ENCODE peak calls at places on chromosomes 3 and 15, in five cellular contexts. R is prostate gland, C is endothelial cell of umbilical vein, T is type B pancreatic cell, A is cardiac muscle cell. O is an unnamed sample.

GRCh38 chr3:47533481-47533880 is 20.0 kb upstream of the ELP6 start:
- DNase-seq in A (no peak), R (no peak), T (no peak), C (no peak), O (no peak)

GRCh38 chr3:154071154-154071553 is 50.0 kb upstream of the ARHGEF26 start:
- DNase-seq in T (no peak), A (no peak), R (no peak), C (no peak), O (no peak)

GRCh38 chr3:23159929-23160328 is 43.2 kb upstream of the UBE2E2 start:
- DNase-seq in C (peak; percentile 57), T (no peak), R (no peak), A (peak; percentile 51), O (no peak)

GRCh38 chr3:129530331-129530761 is 1.9 kb downstream of the RHO start:
- DNase-seq in R (no peak), C (peak; percentile 44), T (no peak), A (peak; percentile 95), O (no peak)

GRCh38 chr15:32898414-32898813 is 180.6 kb downstream of the GREM1 start:
- DNase-seq in T (no peak), A (no peak), C (no peak), R (no peak), O (no peak)

GRCh38 chr3:129404610-129405009 is 23.8 kb downstream of the EFCAB12 start:
- DNase-seq in R (no peak), A (no peak), C (no peak), T (no peak), O (no peak)

GRCh38 chr3:156366559-156366958 is 188.4 kb downstream of the SSR3 start:
- DNase-seq in T (no peak), A (no peak), C (no peak), R (no peak), O (no peak)

GRCh38 chr3:132231633-132232032 is 85.6 kb upstream of the ACP3 start:
- DNase-seq in A (peak; percentile 64), R (no peak), T (no peak), C (peak; percentile 9), O (no peak)

GRCh38 chr3:117045143-117045542 is 335.6 kb downstream of the TUSC7 start:
- DNase-seq in C (no peak), R (no peak), T (no peak), A (no peak), O (peak; percentile 26)

GRCh38 chr3:15102256-15102655 is 3.3 kb upstream of the RBSN start:
- DNase-seq in A (no peak), T (no peak), R (peak; percentile 59), C (no peak), O (no peak)

GRCh38 chr15:48283361-48284157 is 47.7 kb upstream of the DUT start:
- DNase-seq in A (peak; percentile 16), T (no peak), C (no peak), R (no peak), O (no peak)

GRCh38 chr15:39501366-39501765 is 79.5 kb upstream of the THBS1 start:
- DNase-seq in T (no peak), C (no peak), R (no peak), A (peak; percentile 35), O (no peak)
- TF ChIP-seq CTCF in T (no peak), C (no peak), R (no peak), A (no peak), O (no peak)

GRCh38 chr3:173730391-173730790 is 332.8 kb downstream of the NLGN1 start:
- DNase-seq in T (no peak), C (no peak), A (peak; percentile 69), R (no peak), O (no peak)

GRCh38 chr3:173732237-173732636 is 334.7 kb downstream of the NLGN1 start:
- DNase-seq in T (no peak), R (no peak), A (no peak), C (peak; percentile 33), O (no peak)

GRCh38 chr3:173737167-173737808 is 339.7 kb downstream of the NLGN1 start:
- DNase-seq in R (no peak), C (no peak), A (no peak), T (no peak), O (no peak)

DNA sequence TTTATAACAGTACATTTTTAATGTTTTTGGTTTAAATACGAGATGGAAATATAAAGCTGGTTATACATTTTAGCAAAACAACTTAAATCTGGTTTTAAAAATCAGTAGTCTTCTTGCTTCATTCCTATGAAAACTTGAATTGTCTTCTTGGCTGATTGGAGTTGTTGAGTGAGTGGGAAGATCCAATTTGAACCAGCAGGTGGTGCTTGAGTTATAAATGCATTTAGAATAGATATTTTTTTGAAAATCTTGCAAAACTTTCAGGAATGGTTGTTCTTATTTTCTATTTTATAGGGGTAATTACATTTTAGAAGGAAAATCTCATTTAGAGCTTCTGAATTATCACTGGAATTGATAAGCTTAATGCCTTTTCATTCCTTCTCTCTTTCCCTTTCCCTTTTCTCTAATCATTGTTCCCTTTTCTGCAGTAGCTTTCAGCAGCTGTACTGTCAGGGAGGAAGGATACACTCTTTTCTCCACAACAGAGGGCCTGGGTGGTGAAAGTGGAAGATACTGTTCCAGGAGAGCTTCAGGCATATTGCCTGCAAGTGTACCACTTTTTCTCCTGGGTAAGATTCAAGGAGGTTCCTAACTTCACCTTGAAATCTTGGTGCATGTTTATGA is 335.6 kb downstream of the NLGN1 start:
- DNase-seq in A (peak; percentile 59), T (no peak), R (no peak), C (peak; percentile 72), O (peak; percentile 20)
- TF ChIP-seq CTCF in A (peak; percentile 57), T (peak; percentile 78), R (peak; percentile 29), C (peak; percentile 23), O (peak; percentile 48)

GRCh38 chr3:98073486-98073885 is 13.5 kb upstream of the OR5AC2 start:
- DNase-seq in T (no peak), C (no peak), R (no peak), A (no peak), O (no peak)

GRCh38 chr3:98070840-98071239 is 16.1 kb upstream of the OR5AC2 start:
- DNase-seq in C (no peak), T (no peak), A (no peak), R (no peak), O (no peak)

GRCh38 chr3:98068824-98069223 is 18.1 kb upstream of the OR5AC2 start:
- DNase-seq in A (no peak), T (no peak), R (no peak), C (no peak), O (no peak)
- TF ChIP-seq CTCF in A (no peak), T (peak; percentile 46), R (no peak), C (no peak), O (no peak)

GRCh38 chr3:112381673-112382542 is 49.0 kb downstream of the CD200 start:
- DNase-seq in C (no peak), T (no peak), A (no peak), R (no peak), O (no peak)
- TF ChIP-seq CTCF in C (no peak), T (no peak), A (no peak), R (no peak), O (no peak)

GRCh38 chr3:29137601-29138000 is 143.3 kb upstream of the RBMS3 start:
- DNase-seq in R (no peak), T (no peak), A (no peak), C (no peak), O (no peak)
- TF ChIP-seq CTCF in R (no peak), T (no peak), A (no peak), C (no peak), O (no peak)

GRCh38 chr3:52086461-52086860 is 30.1 kb upstream of the DUSP7 start:
- DNase-seq in A (no peak), R (no peak), T (no peak), C (no peak), O (no peak)

GRCh38 chr3:52084216-52084945 is 28.0 kb upstream of the DUSP7 start:
- DNase-seq in A (no peak), R (no peak), T (no peak), C (no peak), O (no peak)

GRCh38 chr3:52083556-52084087 is 27.3 kb upstream of the DUSP7 start:
- DNase-seq in C (no peak), A (no peak), R (no peak), T (no peak), O (no peak)

GRCh38 chr3:52085883-52086282 is 29.5 kb upstream of the DUSP7 start:
- DNase-seq in C (no peak), R (no peak), A (no peak), T (no peak), O (no peak)

DNA sequence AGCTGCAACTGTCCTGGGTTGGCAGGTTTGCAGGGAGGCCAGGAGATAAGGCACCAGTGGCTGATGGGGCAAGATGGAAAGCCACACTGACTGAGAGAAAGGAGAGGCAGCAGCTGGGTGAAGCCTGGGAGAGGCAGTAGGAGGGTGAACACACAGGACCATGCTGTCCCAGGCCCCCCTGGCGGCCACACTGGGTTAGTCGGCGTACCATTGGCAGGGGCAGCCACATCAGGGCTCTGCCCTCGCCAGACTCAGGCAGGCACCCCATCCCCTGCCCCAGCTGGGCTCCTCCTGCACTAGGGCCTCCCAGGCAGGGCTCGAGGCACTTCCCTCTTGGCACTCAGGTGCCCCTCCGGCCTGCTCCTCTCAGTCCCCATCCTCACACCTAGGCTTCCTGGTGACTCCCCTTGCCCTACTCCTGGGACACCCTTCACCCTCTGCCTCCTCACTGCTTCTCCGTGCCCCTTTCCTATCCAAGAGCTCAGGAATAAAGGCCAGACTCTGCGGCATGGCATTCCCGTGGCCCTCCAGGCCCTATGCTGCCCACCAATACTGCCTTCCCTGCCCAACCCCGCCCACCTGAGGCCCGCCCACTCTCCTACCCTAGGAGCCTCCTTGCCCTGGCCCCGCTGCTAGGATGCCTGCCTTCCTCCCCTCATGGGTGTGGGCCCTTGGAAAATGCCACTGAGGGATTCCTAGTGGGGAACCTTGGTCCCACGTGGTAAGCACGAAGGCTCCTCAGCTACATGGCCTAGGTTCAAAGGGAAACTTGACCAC is 28.8 kb upstream of the DUSP7 start:
- DNase-seq in T (no peak), R (no peak), C (no peak), A (no peak), O (no peak)
- TF ChIP-seq CTCF in T (no peak), R (no peak), C (no peak), A (no peak), O (peak; percentile 15)

GRCh38 chr3:112117826-112118571 is 15.0 kb downstream of the GCSAM start:
- DNase-seq in R (no peak), A (no peak), C (no peak), T (no peak), O (no peak)
- TF ChIP-seq CTCF in R (no peak), A (no peak), C (no peak), T (no peak), O (no peak)

DNA sequence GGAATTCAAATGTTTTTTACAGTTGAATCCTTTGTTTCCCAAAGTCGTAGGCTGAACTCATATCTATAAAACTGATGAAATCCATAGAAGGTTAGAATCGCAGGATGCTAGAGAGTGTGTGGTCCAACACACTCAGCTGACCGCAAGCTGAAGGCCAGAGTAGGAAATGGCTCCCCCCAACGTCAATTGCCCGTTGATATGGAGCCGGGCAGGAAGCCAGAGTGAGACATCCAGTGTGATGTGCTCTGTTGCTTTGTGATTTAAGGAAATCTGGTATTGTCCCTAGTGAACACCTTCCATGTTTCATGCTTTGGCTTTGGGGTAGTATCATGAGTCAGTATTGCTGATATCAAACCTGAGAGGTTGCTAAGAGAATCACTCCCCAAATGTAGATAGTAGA is 5.8 kb upstream of the MEX3B start:
- DNase-seq in C (peak; percentile 64), A (peak; percentile 90), R (no peak), T (no peak), O (no peak)
- TF ChIP-seq CTCF in C (no peak), A (peak; percentile 16), R (no peak), T (no peak), O (no peak)

O was measured in Caco-2.